ENCODE peak calls at places on chromosomes 5 and 9, in nine cellular contexts. C is Caco-2, H is colonic mucosa, S is tibial artery, D is AG04450, Z is mesendoderm, U is H7, T is WERI-Rb-1, K is adipocyte. J is an unnamed sample.
A peak's percentile ranks its signal among the peaks of the same experiment; 100 is the strongest.

GRCh38 chr5:131109540-131110255 is 55.4 kb downstream of the HINT1 start:
- DNase-seq in C (no peak), H (peak; percentile 38), S (no peak), D (no peak), Z (peak; percentile 27), U (peak; percentile 36), T (peak; percentile 28), K (peak; percentile 81), J (peak; percentile 34)

GRCh38 chr5:132237141-132237540 is 9.5 kb upstream of the P4HA2 start:
- DNase-seq in C (peak; percentile 17), H (no peak), S (peak; percentile 15), D (no peak), Z (peak; percentile 49), U (no peak), T (peak; percentile 72), K (no peak), J (peak; percentile 15)

GRCh38 chr9:128389395-128390149 is 18.4 kb downstream of the URM1 start:
- DNase-seq in C (no peak), H (no peak), S (no peak), D (no peak), Z (no peak), U (peak; percentile 72), T (peak; percentile 97), K (no peak), J (no peak)

GRCh38 chr9:114995681-114996221 is 65.4 kb upstream of the TNFSF8 start:
- DNase-seq in C (no peak), H (no peak), S (no peak), D (no peak), Z (no peak), U (no peak), T (no peak), K (no peak), J (no peak)

GRCh38 chr9:94533155-94533554 is 21.7 kb upstream of the PCAT7 start:
- DNase-seq in C (no peak), H (peak; percentile 35), S (no peak), D (no peak), Z (no peak), U (no peak), T (no peak), K (no peak), J (no peak)

GRCh38 chr9:79817469-79818004 is 245.8 kb downstream of the TLE4 start:
- DNase-seq in C (no peak), H (no peak), S (peak; percentile 47), D (no peak), Z (no peak), U (peak; percentile 7), T (no peak), K (no peak), J (no peak)

GRCh38 chr5:102795546-102795945 is 40.4 kb downstream of the PAM start:
- DNase-seq in C (no peak), H (no peak), S (no peak), D (no peak), Z (no peak), U (no peak), T (no peak), K (no peak), J (no peak)

GRCh38 chr5:72281764-72282499 is 38.1 kb downstream of the MRPS27 start:
- DNase-seq in C (no peak), H (no peak), S (no peak), D (peak; percentile 74), Z (peak; percentile 77), U (no peak), T (no peak), K (peak; percentile 96), J (peak; percentile 40)

GRCh38 chr5:67146574-67146973 is 50.0 kb downstream of the CD180 start:
- DNase-seq in C (no peak), H (no peak), S (no peak), D (no peak), Z (no peak), U (no peak), T (no peak), K (peak; percentile 77), J (no peak)

GRCh38 chr9:29150606-29151005 is 1577.3 kb upstream of the C9orf72 start:
- DNase-seq in C (no peak), H (no peak), S (no peak), D (no peak), Z (no peak), U (no peak), T (no peak), K (no peak), J (no peak)

GRCh38 chr9:126116351-126117157 is 210.1 kb upstream of the MVB12B start:
- DNase-seq in C (no peak), H (no peak), S (no peak), D (no peak), Z (no peak), U (no peak), T (peak; percentile 81), K (no peak), J (no peak)

GRCh38 chr5:135013947-135014570 is 20.0 kb downstream of the PITX1 start:
- DNase-seq in C (no peak), H (peak; percentile 17), S (no peak), D (peak; percentile 33), Z (no peak), U (no peak), T (no peak), K (peak; percentile 73), J (no peak)

DNA sequence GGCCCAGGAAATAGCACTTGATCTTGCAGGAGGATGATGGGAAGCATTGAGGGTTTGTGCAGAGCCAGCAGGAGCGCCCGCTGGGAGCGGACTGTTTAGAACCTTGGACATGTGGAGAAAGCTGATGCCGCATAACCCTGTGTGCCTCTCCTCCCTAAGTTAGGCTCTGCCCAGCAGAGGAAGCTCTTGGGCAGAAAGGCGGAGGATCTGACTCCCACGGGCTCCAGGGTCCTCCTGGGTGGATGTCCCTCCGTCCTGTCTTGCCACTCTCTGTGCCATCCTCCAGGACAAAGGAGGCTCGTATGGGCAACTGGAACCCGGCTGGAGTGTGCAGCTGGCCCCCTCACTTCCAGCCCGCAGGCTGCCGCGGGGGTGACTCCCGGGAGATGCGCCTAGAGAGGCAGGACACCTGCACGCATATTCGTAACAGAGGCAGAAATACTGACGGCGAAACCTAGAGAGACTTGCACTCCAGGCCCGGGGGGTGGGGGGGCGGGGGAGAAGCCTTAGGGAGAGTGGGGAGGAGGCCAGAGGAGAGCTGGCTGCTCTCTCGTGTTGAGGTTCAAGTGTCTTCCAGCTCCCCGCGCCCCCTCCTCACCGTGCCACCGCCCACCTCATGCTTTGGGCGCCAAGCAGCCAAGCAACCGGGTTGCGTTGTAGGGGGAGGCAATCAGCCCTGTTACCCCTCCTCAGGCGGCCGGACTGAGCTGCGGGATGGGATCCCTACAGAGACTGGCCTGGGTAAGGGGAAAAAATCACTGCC is 5.4 kb upstream of the FOXE1 start:
- DNase-seq in C (no peak), H (no peak), S (no peak), D (no peak), Z (no peak), U (peak; percentile 63), T (peak; percentile 42), K (no peak), J (no peak)
- H3K27me3 ChIP-seq in C (no peaks in the 10 kb centered on the region), H (peaks cover 62% of the 10 kb centered on the region), S (peaks cover 79% of the 10 kb centered on the region), D (peaks cover 73% of the 10 kb centered on the region), Z (peaks cover 57% of the 10 kb centered on the region), U (peaks cover 73% of the 10 kb centered on the region), T (peaks cover 66% of the 10 kb centered on the region), K (peaks cover 85% of the 10 kb centered on the region), J (peaks cover 97% of the 10 kb centered on the region)

GRCh38 chr5:139898981-139899380 is 103.4 kb downstream of the PSD2 start:
- DNase-seq in C (no peak), H (no peak), S (no peak), D (no peak), Z (no peak), U (no peak), T (no peak), K (no peak), J (no peak)
- H3K27me3 ChIP-seq in C (peaks cover 7% of the 10 kb centered on the region), H (peaks cover 27% of the 10 kb centered on the region), S (peaks cover 19% of the 10 kb centered on the region), D (peaks cover 72% of the 10 kb centered on the region), Z (peaks cover 29% of the 10 kb centered on the region), U (peaks cover 47% of the 10 kb centered on the region), T (peaks cover 10% of the 10 kb centered on the region), K (peaks cover 41% of the 10 kb centered on the region), J (peaks cover 74% of the 10 kb centered on the region)

GRCh38 chr5:1652873-1653707 is 129.3 kb upstream of the LPCAT1 start:
- DNase-seq in C (peak; percentile 43), H (peak; percentile 17), S (no peak), D (no peak), Z (no peak), U (peak; percentile 71), T (peak; percentile 32), K (no peak), J (peak; percentile 6)

GRCh38 chr5:1655496-1656270 is 131.9 kb upstream of the LPCAT1 start:
- DNase-seq in C (no peak), H (peak; percentile 13), S (no peak), D (no peak), Z (no peak), U (peak; percentile 49), T (no peak), K (no peak), J (no peak)

GRCh38 chr5:1657161-1657741 is 133.5 kb upstream of the LPCAT1 start:
- DNase-seq in C (no peak), H (no peak), S (no peak), D (no peak), Z (no peak), U (peak; percentile 21), T (no peak), K (no peak), J (no peak)

GRCh38 chr5:1656271-1656975 is 132.7 kb upstream of the LPCAT1 start:
- DNase-seq in C (no peak), H (no peak), S (no peak), D (no peak), Z (no peak), U (peak; percentile 40), T (no peak), K (no peak), J (no peak)

GRCh38 chr5:1654786-1655495 is 131.2 kb upstream of the LPCAT1 start:
- DNase-seq in C (no peak), H (peak; percentile 12), S (no peak), D (no peak), Z (no peak), U (peak; percentile 54), T (no peak), K (no peak), J (no peak)
- H3K27me3 ChIP-seq in C (no peaks in the 10 kb centered on the region), H (peaks cover 19% of the 10 kb centered on the region), S (peaks cover 81% of the 10 kb centered on the region), D (peaks cover 39% of the 10 kb centered on the region), Z (no peaks in the 10 kb centered on the region), U (peaks cover 8% of the 10 kb centered on the region), T (peaks cover 11% of the 10 kb centered on the region), K (peaks cover 50% of the 10 kb centered on the region), J (peaks cover 24% of the 10 kb centered on the region)

GRCh38 chr5:37838933-37839341 is 904 bp downstream of the GDNF start:
- DNase-seq in C (no peak), H (no peak), S (no peak), D (no peak), Z (peak; percentile 27), U (peak; percentile 76), T (no peak), K (peak; percentile 39), J (peak; percentile 45)

GRCh38 chr5:37841223-37841622 is 1.4 kb upstream of the GDNF start:
- DNase-seq in C (no peak), H (no peak), S (no peak), D (no peak), Z (no peak), U (no peak), T (no peak), K (no peak), J (no peak)

GRCh38 chr5:37839441-37840035 is 303 bp downstream of the GDNF start:
- DNase-seq in C (no peak), H (no peak), S (no peak), D (no peak), Z (peak; percentile 68), U (peak; percentile 85), T (peak; percentile 63), K (peak; percentile 84), J (no peak)

GRCh38 chr5:37842048-37842447 is 2.2 kb upstream of the GDNF start:
- DNase-seq in C (no peak), H (no peak), S (no peak), D (no peak), Z (no peak), U (no peak), T (no peak), K (no peak), J (no peak)

GRCh38 chr5:37840036-37840909 is at the start of gene GDNF:
- DNase-seq in C (no peak), H (peak; percentile 35), S (no peak), D (peak; percentile 67), Z (peak; percentile 63), U (peak; percentile 86), T (peak; percentile 59), K (peak; percentile 84), J (no peak)
- H3K27me3 ChIP-seq in C (peaks cover 1% of the 10 kb centered on the region), H (peaks cover 55% of the 10 kb centered on the region), S (peaks cover 85% of the 10 kb centered on the region), D (peaks cover 3% of the 10 kb centered on the region), Z (peaks cover 40% of the 10 kb centered on the region), U (peaks cover 69% of the 10 kb centered on the region), T (peaks cover 51% of the 10 kb centered on the region), K (peaks cover 63% of the 10 kb centered on the region), J (peaks cover 19% of the 10 kb centered on the region)